ENCODE peak calls at places on chromosomes 2 and 18, in six cellular contexts. One of them, this sample, is unnamed.

GRCh38 chr2:15733867-15734765 is 142.4 kb downstream of the DDX1 start:
- DNase-seq in stimulated activated CD8-positive, alpha-beta memory T cell treated with anti-CD3 and anti-CD28 coated beads, Interleukin-15, amount 100 ng/mL, for 1 hour: no peak
- DNase-seq in HT1080: no peak
- DNase-seq in activated CD8-positive, alpha-beta memory T cell treated with anti-CD3 and anti-CD28 coated beads, Interleukin-2, amount 50 U/mL, for 48 hours: no peak
- DNase-seq in activated CD4-positive, alpha-beta T cell treated with anti-CD3 and anti-CD28 coated beads, Interleukin-2, amount 50 U/mL, for 24 hours: no peak
- DNase-seq in DMS79: no peak
- DNase-seq in this sample: no peak

GRCh38 chr2:7925506-7925905 is 756.4 kb upstream of the ID2 start:
- DNase-seq in activated CD8-positive, alpha-beta memory T cell treated with anti-CD3 and anti-CD28 coated beads, Interleukin-2, amount 50 U/mL, for 48 hours: no peak
- DNase-seq in DMS79: no peak
- DNase-seq in stimulated activated CD8-positive, alpha-beta memory T cell treated with anti-CD3 and anti-CD28 coated beads, Interleukin-15, amount 100 ng/mL, for 1 hour: no peak
- DNase-seq in activated CD4-positive, alpha-beta T cell treated with anti-CD3 and anti-CD28 coated beads, Interleukin-2, amount 50 U/mL, for 24 hours: no peak
- DNase-seq in HT1080: no peak
- DNase-seq in this sample: no peak

GRCh38 chr2:109016376-109016775 is 27.4 kb upstream of the EDAR start:
- DNase-seq in activated CD8-positive, alpha-beta memory T cell treated with anti-CD3 and anti-CD28 coated beads, Interleukin-2, amount 50 U/mL, for 48 hours: no peak
- DNase-seq in activated CD4-positive, alpha-beta T cell treated with anti-CD3 and anti-CD28 coated beads, Interleukin-2, amount 50 U/mL, for 24 hours: no peak
- DNase-seq in DMS79: no peak
- DNase-seq in HT1080: no peak
- DNase-seq in stimulated activated CD8-positive, alpha-beta memory T cell treated with anti-CD3 and anti-CD28 coated beads, Interleukin-15, amount 100 ng/mL, for 1 hour: no peak
- DNase-seq in this sample: no peak

GRCh38 chr18:42548493-42548892 is 567.0 kb downstream of the RIT2 start:
- DNase-seq in activated CD4-positive, alpha-beta T cell treated with anti-CD3 and anti-CD28 coated beads, Interleukin-2, amount 50 U/mL, for 24 hours: no peak
- DNase-seq in stimulated activated CD8-positive, alpha-beta memory T cell treated with anti-CD3 and anti-CD28 coated beads, Interleukin-15, amount 100 ng/mL, for 1 hour: no peak
- DNase-seq in DMS79: no peak
- DNase-seq in activated CD8-positive, alpha-beta memory T cell treated with anti-CD3 and anti-CD28 coated beads, Interleukin-2, amount 50 U/mL, for 48 hours: no peak
- DNase-seq in HT1080: no peak
- DNase-seq in this sample: no peak

GRCh38 chr18:43596106-43596712 is 318.9 kb upstream of the SYT4 start:
- DNase-seq in HT1080: no peak
- DNase-seq in activated CD8-positive, alpha-beta memory T cell treated with anti-CD3 and anti-CD28 coated beads, Interleukin-2, amount 50 U/mL, for 48 hours: no peak
- DNase-seq in DMS79: no peak
- DNase-seq in activated CD4-positive, alpha-beta T cell treated with anti-CD3 and anti-CD28 coated beads, Interleukin-2, amount 50 U/mL, for 24 hours: no peak
- DNase-seq in stimulated activated CD8-positive, alpha-beta memory T cell treated with anti-CD3 and anti-CD28 coated beads, Interleukin-15, amount 100 ng/mL, for 1 hour: no peak
- DNase-seq in this sample: no peak

GRCh38 chr2:45944075-45944474 is 292.6 kb downstream of the PRKCE start:
- DNase-seq in activated CD4-positive, alpha-beta T cell treated with anti-CD3 and anti-CD28 coated beads, Interleukin-2, amount 50 U/mL, for 24 hours: no peak
- DNase-seq in DMS79: no peak
- DNase-seq in stimulated activated CD8-positive, alpha-beta memory T cell treated with anti-CD3 and anti-CD28 coated beads, Interleukin-15, amount 100 ng/mL, for 1 hour: no peak
- DNase-seq in activated CD8-positive, alpha-beta memory T cell treated with anti-CD3 and anti-CD28 coated beads, Interleukin-2, amount 50 U/mL, for 48 hours: no peak
- DNase-seq in HT1080: peak; percentile 58
- DNase-seq in this sample: no peak

GRCh38 chr18:75139226-75139911 is 69.6 kb downstream of the PTGR3 start:
- DNase-seq in HT1080: no peak
- DNase-seq in activated CD8-positive, alpha-beta memory T cell treated with anti-CD3 and anti-CD28 coated beads, Interleukin-2, amount 50 U/mL, for 48 hours: peak; percentile 29
- DNase-seq in activated CD4-positive, alpha-beta T cell treated with anti-CD3 and anti-CD28 coated beads, Interleukin-2, amount 50 U/mL, for 24 hours: no peak
- DNase-seq in stimulated activated CD8-positive, alpha-beta memory T cell treated with anti-CD3 and anti-CD28 coated beads, Interleukin-15, amount 100 ng/mL, for 1 hour: no peak
- DNase-seq in DMS79: peak; percentile 14
- DNase-seq in this sample: no peak

GRCh38 chr2:162058973-162059668 is 14.9 kb downstream of the DPP4 start:
- DNase-seq in activated CD8-positive, alpha-beta memory T cell treated with anti-CD3 and anti-CD28 coated beads, Interleukin-2, amount 50 U/mL, for 48 hours: no peak
- DNase-seq in activated CD4-positive, alpha-beta T cell treated with anti-CD3 and anti-CD28 coated beads, Interleukin-2, amount 50 U/mL, for 24 hours: no peak
- DNase-seq in DMS79: no peak
- DNase-seq in stimulated activated CD8-positive, alpha-beta memory T cell treated with anti-CD3 and anti-CD28 coated beads, Interleukin-15, amount 100 ng/mL, for 1 hour: no peak
- DNase-seq in HT1080: peak; percentile 37
- DNase-seq in this sample: no peak

GRCh38 chr2:191202209-191202721 is 42.9 kb upstream of the MYO1B start:
- DNase-seq in activated CD8-positive, alpha-beta memory T cell treated with anti-CD3 and anti-CD28 coated beads, Interleukin-2, amount 50 U/mL, for 48 hours: no peak
- DNase-seq in HT1080: peak; percentile 56
- DNase-seq in stimulated activated CD8-positive, alpha-beta memory T cell treated with anti-CD3 and anti-CD28 coated beads, Interleukin-15, amount 100 ng/mL, for 1 hour: no peak
- DNase-seq in activated CD4-positive, alpha-beta T cell treated with anti-CD3 and anti-CD28 coated beads, Interleukin-2, amount 50 U/mL, for 24 hours: no peak
- DNase-seq in DMS79: no peak
- DNase-seq in this sample: no peak

GRCh38 chr2:71526131-71526530 is 72.8 kb downstream of the DYSF start:
- DNase-seq in HT1080: no peak
- DNase-seq in activated CD8-positive, alpha-beta memory T cell treated with anti-CD3 and anti-CD28 coated beads, Interleukin-2, amount 50 U/mL, for 48 hours: no peak
- DNase-seq in activated CD4-positive, alpha-beta T cell treated with anti-CD3 and anti-CD28 coated beads, Interleukin-2, amount 50 U/mL, for 24 hours: no peak
- DNase-seq in stimulated activated CD8-positive, alpha-beta memory T cell treated with anti-CD3 and anti-CD28 coated beads, Interleukin-15, amount 100 ng/mL, for 1 hour: no peak
- DNase-seq in DMS79: no peak
- DNase-seq in this sample: no peak

GRCh38 chr2:102114851-102115497 is 27.6 kb upstream of the IL1R1 start:
- DNase-seq in DMS79: no peak
- DNase-seq in activated CD4-positive, alpha-beta T cell treated with anti-CD3 and anti-CD28 coated beads, Interleukin-2, amount 50 U/mL, for 24 hours: no peak
- DNase-seq in stimulated activated CD8-positive, alpha-beta memory T cell treated with anti-CD3 and anti-CD28 coated beads, Interleukin-15, amount 100 ng/mL, for 1 hour: no peak
- DNase-seq in HT1080: peak; percentile 76
- DNase-seq in activated CD8-positive, alpha-beta memory T cell treated with anti-CD3 and anti-CD28 coated beads, Interleukin-2, amount 50 U/mL, for 48 hours: no peak
- DNase-seq in this sample: no peak